ENCODE peak calls at places on chromosomes 11 and 22, in seven cellular contexts. One of them, this sample, is unnamed.

GRCh38 chr22:38230916-38231315 is 29.1 kb downstream of the MAFF start:
- DNase-seq in heart right ventricle: no peak
- DNase-seq in SK-N-SH: no peak
- DNase-seq in fibroblast of the aortic adventitia: no peak
- DNase-seq in tibial nerve: no peak
- DNase-seq in pancreas: no peak
- DNase-seq in fibroblast of mammary gland: no peak
- DNase-seq in this sample: no peak

GRCh38 chr22:42356547-42356946 is 75.7 kb downstream of the NFAM1 start:
- DNase-seq in heart right ventricle: no peak
- DNase-seq in SK-N-SH: no peak
- DNase-seq in fibroblast of the aortic adventitia: no peak
- DNase-seq in tibial nerve: no peak
- DNase-seq in pancreas: no peak
- DNase-seq in fibroblast of mammary gland: no peak
- DNase-seq in this sample: no peak

GRCh38 chr22:43319661-43320486 is 23.3 kb downstream of the SCUBE1 start:
- DNase-seq in heart right ventricle: no peak
- DNase-seq in SK-N-SH: no peak
- DNase-seq in fibroblast of the aortic adventitia: no peak
- DNase-seq in tibial nerve: no peak
- DNase-seq in pancreas: no peak
- DNase-seq in fibroblast of mammary gland: no peak
- DNase-seq in this sample: no peak

GRCh38 chr11:70246196-70246595 is 24.3 kb upstream of the PPFIA1 start:
- DNase-seq in heart right ventricle: no peak
- DNase-seq in SK-N-SH: no peak
- DNase-seq in fibroblast of the aortic adventitia: peak
- DNase-seq in tibial nerve: no peak
- DNase-seq in pancreas: no peak
- DNase-seq in fibroblast of mammary gland: no peak
- DNase-seq in this sample: peak

GRCh38 chr11:42462558-42463310 is 849.1 kb upstream of the API5 start:
- DNase-seq in heart right ventricle: no peak
- DNase-seq in SK-N-SH: no peak
- DNase-seq in fibroblast of the aortic adventitia: peak
- DNase-seq in tibial nerve: no peak
- DNase-seq in pancreas: no peak
- DNase-seq in fibroblast of mammary gland: peak
- DNase-seq in this sample: peak

GRCh38 chr11:2451336-2451735 is 6.5 kb downstream of the KCNQ1 start:
- DNase-seq in heart right ventricle: no peak
- DNase-seq in SK-N-SH: no peak
- DNase-seq in fibroblast of the aortic adventitia: no peak
- DNase-seq in tibial nerve: no peak
- DNase-seq in pancreas: no peak
- DNase-seq in fibroblast of mammary gland: no peak
- DNase-seq in this sample: no peak

GRCh38 chr11:17724020-17724908 is 4.9 kb downstream of the MYOD1 start:
- DNase-seq in heart right ventricle: no peak
- DNase-seq in SK-N-SH: no peak
- DNase-seq in fibroblast of the aortic adventitia: no peak
- DNase-seq in tibial nerve: no peak
- DNase-seq in pancreas: no peak
- DNase-seq in fibroblast of mammary gland: no peak
- DNase-seq in this sample: no peak

GRCh38 chr11:11577246-11577855 is 44.5 kb downstream of the GALNT18 start:
- DNase-seq in heart right ventricle: no peak
- DNase-seq in SK-N-SH: no peak
- DNase-seq in fibroblast of the aortic adventitia: peak
- DNase-seq in tibial nerve: no peak
- DNase-seq in pancreas: no peak
- DNase-seq in fibroblast of mammary gland: peak
- DNase-seq in this sample: peak

GRCh38 chr11:130163346-130164220 is 4.0 kb downstream of the ST14 start:
- DNase-seq in heart right ventricle: no peak
- DNase-seq in SK-N-SH: no peak
- DNase-seq in fibroblast of the aortic adventitia: no peak
- DNase-seq in tibial nerve: no peak
- DNase-seq in pancreas: peak
- DNase-seq in fibroblast of mammary gland: no peak
- DNase-seq in this sample: no peak

GRCh38 chr11:92269021-92269420 is 44.4 kb downstream of the FAT3 start:
- DNase-seq in heart right ventricle: no peak
- DNase-seq in SK-N-SH: no peak
- DNase-seq in fibroblast of the aortic adventitia: peak
- DNase-seq in tibial nerve: no peak
- DNase-seq in pancreas: no peak
- DNase-seq in fibroblast of mammary gland: peak
- DNase-seq in this sample: peak

GRCh38 chr11:115964091-115964490 is 459.9 kb upstream of the CADM1 start:
- DNase-seq in heart right ventricle: no peak
- DNase-seq in SK-N-SH: no peak
- DNase-seq in fibroblast of the aortic adventitia: no peak
- DNase-seq in tibial nerve: no peak
- DNase-seq in pancreas: no peak
- DNase-seq in fibroblast of mammary gland: no peak
- DNase-seq in this sample: no peak

GRCh38 chr22:30610299-30610698 is 3.3 kb downstream of the TCN2 start:
- DNase-seq in heart right ventricle: no peak
- DNase-seq in SK-N-SH: no peak
- DNase-seq in fibroblast of the aortic adventitia: no peak
- DNase-seq in tibial nerve: no peak
- DNase-seq in pancreas: no peak
- DNase-seq in fibroblast of mammary gland: no peak
- DNase-seq in this sample: no peak

GRCh38 chr11:12674571-12674935 is 332 bp downstream of the TEAD1 start:
- DNase-seq in heart right ventricle: no peak
- DNase-seq in SK-N-SH: peak
- DNase-seq in fibroblast of the aortic adventitia: no peak
- DNase-seq in tibial nerve: no peak
- DNase-seq in pancreas: no peak
- DNase-seq in fibroblast of mammary gland: no peak
- DNase-seq in this sample: no peak

GRCh38 chr11:12673601-12673923 is 659 bp upstream of the TEAD1 start:
- DNase-seq in heart right ventricle: no peak
- DNase-seq in SK-N-SH: no peak
- DNase-seq in fibroblast of the aortic adventitia: no peak
- DNase-seq in tibial nerve: no peak
- DNase-seq in pancreas: no peak
- DNase-seq in fibroblast of mammary gland: no peak
- DNase-seq in this sample: no peak

GRCh38 chr11:12675951-12676711 is 1.9 kb downstream of the TEAD1 start:
- DNase-seq in heart right ventricle: no peak
- DNase-seq in SK-N-SH: peak
- DNase-seq in fibroblast of the aortic adventitia: peak
- DNase-seq in tibial nerve: no peak
- DNase-seq in pancreas: no peak
- DNase-seq in fibroblast of mammary gland: peak
- DNase-seq in this sample: peak

GRCh38 chr11:12674936-12675696 is 895 bp downstream of the TEAD1 start:
- DNase-seq in heart right ventricle: peak
- DNase-seq in SK-N-SH: peak
- DNase-seq in fibroblast of the aortic adventitia: peak
- DNase-seq in tibial nerve: peak
- DNase-seq in pancreas: peak
- DNase-seq in fibroblast of mammary gland: no peak
- DNase-seq in this sample: peak

DNA sequence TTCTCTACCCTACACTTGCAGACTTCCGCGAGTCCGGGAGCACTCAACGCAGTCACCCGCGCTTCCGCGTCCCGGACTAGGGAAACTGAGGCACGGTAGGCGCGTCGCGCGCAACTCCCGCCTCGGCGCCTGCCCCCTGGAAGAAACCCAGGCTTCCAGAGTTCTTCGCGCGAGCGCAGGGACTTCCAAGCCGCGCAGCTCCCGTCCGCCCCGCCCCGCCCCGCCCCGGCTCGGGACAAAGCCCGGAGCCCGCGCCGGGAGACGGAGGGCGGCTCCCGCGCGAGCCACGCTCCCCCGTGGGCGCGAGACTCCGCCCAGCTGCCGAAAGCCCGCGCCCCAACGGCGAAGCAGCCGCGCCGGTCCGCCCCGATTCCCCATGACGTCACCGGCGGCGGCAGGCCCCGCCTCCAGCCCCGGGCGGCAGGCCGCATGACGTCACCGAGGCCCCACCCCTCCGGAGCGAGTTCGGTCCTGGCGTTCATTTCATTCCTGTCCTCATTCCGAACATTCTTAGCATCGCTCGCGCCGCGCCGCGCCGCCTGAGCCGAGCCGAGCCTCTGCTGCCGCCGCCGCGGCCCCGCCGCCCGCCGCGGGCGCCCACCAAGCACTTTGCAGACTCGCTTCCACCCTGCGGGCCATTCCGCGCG is at the start of gene TEAD1:
- DNase-seq in heart right ventricle: peak
- DNase-seq in SK-N-SH: peak
- DNase-seq in fibroblast of the aortic adventitia: peak
- DNase-seq in tibial nerve: peak
- DNase-seq in pancreas: peak
- DNase-seq in fibroblast of mammary gland: peak
- DNase-seq in this sample: peak
- H3K4me3 ChIP-seq in heart right ventricle: peak
- H3K4me3 ChIP-seq in SK-N-SH: peak
- H3K4me3 ChIP-seq in fibroblast of the aortic adventitia: peak
- H3K4me3 ChIP-seq in tibial nerve: peak
- H3K4me3 ChIP-seq in pancreas: peak
- H3K4me3 ChIP-seq in fibroblast of mammary gland: peak
- H3K4me3 ChIP-seq in this sample: peak

DNA sequence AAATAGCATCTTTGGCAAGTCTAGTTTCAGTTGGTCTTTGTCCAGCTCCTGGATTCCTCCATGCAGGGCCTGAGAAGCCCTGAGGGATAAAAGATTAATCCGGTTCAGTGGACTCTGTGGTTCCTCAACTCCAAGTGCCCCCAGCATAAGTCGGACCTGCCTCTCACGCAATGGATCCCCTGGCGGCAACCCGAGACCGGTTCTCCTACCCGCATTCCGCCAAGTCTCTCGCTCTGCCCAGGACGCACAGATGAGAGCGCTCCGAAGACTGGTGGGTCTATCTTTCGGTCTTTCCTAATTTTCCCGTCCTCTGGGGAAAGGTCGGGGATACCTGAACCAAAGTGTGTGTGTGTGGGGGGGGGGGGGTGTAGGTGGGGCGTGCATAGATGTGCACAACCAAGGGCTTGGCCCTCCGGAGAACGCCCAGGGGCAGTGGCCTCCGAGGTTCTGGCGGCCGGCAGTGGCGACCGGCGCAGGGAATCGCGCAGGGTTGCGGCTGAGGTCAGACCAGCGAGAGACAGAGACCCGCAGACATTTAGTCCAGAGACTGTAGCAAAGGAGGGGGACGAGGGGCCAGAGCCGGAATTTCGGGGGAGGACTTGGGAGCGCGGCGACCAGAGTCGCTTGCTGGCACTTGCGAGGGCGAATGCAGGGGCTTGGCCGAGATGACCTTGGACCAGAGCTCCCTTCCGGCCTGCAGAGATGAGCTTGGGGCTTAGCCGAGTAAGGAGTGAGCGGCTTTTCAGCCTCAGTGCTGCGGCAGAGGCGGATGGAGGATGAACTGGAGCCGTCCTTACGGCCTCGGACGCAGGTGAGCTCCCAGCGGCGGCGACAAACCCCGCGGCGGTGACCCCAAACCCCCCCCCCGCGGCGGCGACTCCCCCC is 712 bp upstream of the SLC2A11 start:
- DNase-seq in heart right ventricle: peak
- DNase-seq in SK-N-SH: peak
- DNase-seq in fibroblast of the aortic adventitia: peak
- DNase-seq in tibial nerve: no peak
- DNase-seq in pancreas: peak
- DNase-seq in fibroblast of mammary gland: peak
- DNase-seq in this sample: peak
- TF ChIP-seq CTCF in heart right ventricle: no peak
- TF ChIP-seq CTCF in SK-N-SH: peak
- TF ChIP-seq CTCF in fibroblast of the aortic adventitia: peak
- TF ChIP-seq CTCF in tibial nerve: no peak
- TF ChIP-seq CTCF in pancreas: no peak
- TF ChIP-seq CTCF in fibroblast of mammary gland: no peak
- TF ChIP-seq CTCF in this sample: no peak

GRCh38 chr11:35143509-35144102 is 4.6 kb downstream of the CD44 start:
- DNase-seq in heart right ventricle: no peak
- DNase-seq in SK-N-SH: no peak
- DNase-seq in fibroblast of the aortic adventitia: no peak
- DNase-seq in tibial nerve: no peak
- DNase-seq in pancreas: no peak
- DNase-seq in fibroblast of mammary gland: no peak
- DNase-seq in this sample: no peak
- H3K4me3 ChIP-seq in heart right ventricle: no peak
- H3K4me3 ChIP-seq in SK-N-SH: no peak
- H3K4me3 ChIP-seq in fibroblast of the aortic adventitia: peak
- H3K4me3 ChIP-seq in tibial nerve: no peak
- H3K4me3 ChIP-seq in pancreas: peak
- H3K4me3 ChIP-seq in fibroblast of mammary gland: peak
- H3K4me3 ChIP-seq in this sample: peak

DNA sequence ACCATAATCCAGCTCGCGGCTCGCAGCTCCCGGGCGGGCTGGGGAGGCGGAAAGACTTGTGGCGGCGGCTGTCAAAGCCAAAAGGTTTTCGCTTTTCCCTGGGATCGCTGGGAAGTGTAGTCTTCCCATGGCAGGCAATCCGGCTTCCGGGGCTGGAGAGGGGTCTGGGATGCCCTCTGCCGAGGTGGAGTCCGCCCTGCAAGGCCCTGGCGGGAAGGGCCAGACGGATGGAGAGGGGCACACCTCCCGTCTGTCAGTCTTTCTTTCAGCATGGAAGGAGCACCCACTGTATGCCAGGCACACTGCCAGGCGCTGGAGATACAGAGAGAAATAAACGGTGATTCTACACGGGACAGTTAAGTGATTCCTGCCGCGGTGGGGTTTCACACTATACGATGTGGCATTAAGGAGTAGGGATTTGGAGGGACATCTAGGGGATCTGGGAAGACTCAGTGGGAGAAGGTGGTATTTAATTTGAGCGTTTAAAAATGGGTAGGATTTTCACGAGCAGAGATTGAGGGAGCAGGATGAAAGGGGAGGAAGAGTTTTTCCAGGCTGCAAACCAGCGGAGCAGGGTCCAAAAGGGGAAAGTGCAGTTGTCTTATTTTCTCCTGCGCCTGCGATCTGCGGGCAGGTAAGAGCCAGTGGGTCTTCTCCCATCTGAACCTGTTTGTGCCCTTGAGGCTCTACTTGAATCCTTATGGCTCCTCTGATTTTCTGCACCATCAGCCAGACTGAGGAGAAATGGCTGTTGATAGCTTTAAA is at the start of gene BACE1:
- DNase-seq in heart right ventricle: peak
- DNase-seq in SK-N-SH: peak
- DNase-seq in fibroblast of the aortic adventitia: peak
- DNase-seq in tibial nerve: peak
- DNase-seq in pancreas: peak
- DNase-seq in fibroblast of mammary gland: peak
- DNase-seq in this sample: peak
- TF ChIP-seq CTCF in heart right ventricle: no peak
- TF ChIP-seq CTCF in SK-N-SH: peak
- TF ChIP-seq CTCF in fibroblast of the aortic adventitia: peak
- TF ChIP-seq CTCF in tibial nerve: no peak
- TF ChIP-seq CTCF in pancreas: no peak
- TF ChIP-seq CTCF in fibroblast of mammary gland: peak
- TF ChIP-seq CTCF in this sample: peak